ENCODE peak calls at places on chromosomes 5 and 9, in four cellular contexts. Y is H7; K is pancreas; R is naive thymus-derived CD4-positive, alpha-beta T cell. A is an unnamed sample.

GRCh38 chr5:143585970-143586369 is 182.5 kb upstream of the NR3C1 start:
- DNase-seq in K (no peak), R (no peak), Y (no peak), A (no peak)

GRCh38 chr5:107766439-107766838 is 95.7 kb upstream of the EFNA5 start:
- DNase-seq in R (no peak), Y (no peak), K (no peak), A (no peak)

GRCh38 chr5:141521244-141521781 is 32.4 kb downstream of the PCDHGC5 start:
- DNase-seq in Y (no peak), K (no peak), R (no peak), A (peak; percentile 99)

GRCh38 chr5:124912653-124913328 is 166.4 kb upstream of the ZNF608 start:
- DNase-seq in K (no peak), R (no peak), Y (no peak), A (no peak)

GRCh38 chr5:68656936-68657857 is 436.6 kb upstream of the SLC30A5 start:
- DNase-seq in K (no peak), R (no peak), Y (no peak), A (no peak)

GRCh38 chr9:126664893-126665695 is 51.4 kb downstream of the LMX1B start:
- DNase-seq in Y (peak; percentile 94), R (no peak), K (no peak), A (no peak)

GRCh38 chr5:176364765-176365662 is at the start of gene ARL10:
- DNase-seq in Y (peak; percentile 85), K (peak; percentile 38), R (peak; percentile 29), A (peak; percentile 23)

GRCh38 chr5:178642351-178642909 is 15.6 kb upstream of the CLK4 start:
- DNase-seq in K (no peak), R (no peak), Y (no peak), A (peak; percentile 94)

GRCh38 chr9:114250235-114250568 is 72.7 kb upstream of the ORM1 start:
- DNase-seq in Y (no peak), K (peak; percentile 94), R (no peak), A (peak; percentile 87)

GRCh38 chr9:72363908-72364678 is 915 bp downstream of the ZFAND5 start:
- DNase-seq in Y (peak; percentile 69), R (peak; percentile 68), K (peak; percentile 75), A (peak; percentile 50)

GRCh38 chr9:137784641-137785513 is 92.7 kb upstream of the CACNA1B start:
- DNase-seq in Y (peak; percentile 61), R (no peak), K (no peak), A (no peak)

GRCh38 chr9:87725900-87726709 is at the start of gene CTSL:
- DNase-seq in Y (peak; percentile 96), R (peak; percentile 30), K (peak; percentile 88), A (peak; percentile 70)

GRCh38 chr9:87722393-87722792 is 3.5 kb upstream of the CTSL start:
- DNase-seq in Y (no peak), R (no peak), K (no peak), A (no peak)

GRCh38 chr9:87725356-87725899 is 491 bp upstream of the CTSL start:
- DNase-seq in Y (peak; percentile 63), R (no peak), K (no peak), A (no peak)
- H3K4me3 ChIP-seq in Y (peak overlapping the region; percentile 82), R (peak overlapping the region; percentile 77), K (peak overlapping the region; percentile 68), A (peak overlapping the region; percentile 61)

GRCh38 chr5:35339006-35339405 is 108.7 kb upstream of the PRLR start:
- DNase-seq in R (no peak), Y (no peak), K (no peak), A (no peak)
- H3K4me3 ChIP-seq in R (no peak overlapping the region), Y (no peak overlapping the region), K (no peak overlapping the region), A (no peak overlapping the region)

DNA sequence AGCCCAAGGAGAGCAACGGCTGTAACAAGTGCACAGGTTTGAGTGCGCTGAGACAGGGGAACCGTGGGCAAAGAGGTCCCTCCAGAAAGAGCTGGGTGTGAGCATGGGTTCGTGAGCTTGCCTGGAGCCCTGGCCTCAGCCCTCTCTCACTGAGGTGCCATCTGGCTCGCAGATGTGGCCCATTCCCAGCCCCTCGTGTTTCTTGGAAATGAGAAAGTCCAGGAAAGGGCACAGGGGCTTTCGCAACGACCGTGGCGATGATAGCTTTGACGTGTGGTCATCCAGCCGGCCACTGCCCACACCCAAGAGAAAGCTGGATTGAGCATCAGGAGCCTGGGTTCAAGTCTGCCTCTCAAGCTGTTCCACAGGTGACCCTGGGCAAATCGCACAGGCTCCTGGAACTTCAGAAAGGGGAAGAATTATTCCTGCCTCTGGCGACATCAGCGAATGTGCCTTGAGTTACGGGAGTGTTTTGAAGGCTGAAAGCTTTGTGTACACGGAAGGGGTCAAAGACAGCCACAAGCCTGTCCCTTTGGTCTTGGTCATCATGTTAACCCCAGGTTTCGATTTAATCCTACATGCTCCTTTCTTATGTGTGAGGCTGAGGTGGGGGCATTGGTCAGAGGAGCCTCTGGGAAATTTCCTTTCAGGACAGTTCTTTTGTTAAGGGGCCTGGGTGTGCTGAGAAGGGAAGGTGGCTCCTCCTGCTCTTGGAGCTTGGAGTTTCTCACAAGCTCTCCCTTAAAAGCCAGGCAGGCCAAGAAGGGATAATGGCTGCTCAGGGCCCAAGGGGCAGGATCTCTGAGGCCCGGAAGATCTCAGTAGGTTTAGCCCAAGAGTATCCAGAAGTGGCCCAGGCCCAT is 41.6 kb upstream of the IL17B start:
- DNase-seq in K (no peak), R (no peak), Y (peak; percentile 44), A (no peak)
- H3K4me3 ChIP-seq in K (no peak overlapping the region), R (no peak overlapping the region), Y (no peak overlapping the region), A (no peak overlapping the region)

DNA sequence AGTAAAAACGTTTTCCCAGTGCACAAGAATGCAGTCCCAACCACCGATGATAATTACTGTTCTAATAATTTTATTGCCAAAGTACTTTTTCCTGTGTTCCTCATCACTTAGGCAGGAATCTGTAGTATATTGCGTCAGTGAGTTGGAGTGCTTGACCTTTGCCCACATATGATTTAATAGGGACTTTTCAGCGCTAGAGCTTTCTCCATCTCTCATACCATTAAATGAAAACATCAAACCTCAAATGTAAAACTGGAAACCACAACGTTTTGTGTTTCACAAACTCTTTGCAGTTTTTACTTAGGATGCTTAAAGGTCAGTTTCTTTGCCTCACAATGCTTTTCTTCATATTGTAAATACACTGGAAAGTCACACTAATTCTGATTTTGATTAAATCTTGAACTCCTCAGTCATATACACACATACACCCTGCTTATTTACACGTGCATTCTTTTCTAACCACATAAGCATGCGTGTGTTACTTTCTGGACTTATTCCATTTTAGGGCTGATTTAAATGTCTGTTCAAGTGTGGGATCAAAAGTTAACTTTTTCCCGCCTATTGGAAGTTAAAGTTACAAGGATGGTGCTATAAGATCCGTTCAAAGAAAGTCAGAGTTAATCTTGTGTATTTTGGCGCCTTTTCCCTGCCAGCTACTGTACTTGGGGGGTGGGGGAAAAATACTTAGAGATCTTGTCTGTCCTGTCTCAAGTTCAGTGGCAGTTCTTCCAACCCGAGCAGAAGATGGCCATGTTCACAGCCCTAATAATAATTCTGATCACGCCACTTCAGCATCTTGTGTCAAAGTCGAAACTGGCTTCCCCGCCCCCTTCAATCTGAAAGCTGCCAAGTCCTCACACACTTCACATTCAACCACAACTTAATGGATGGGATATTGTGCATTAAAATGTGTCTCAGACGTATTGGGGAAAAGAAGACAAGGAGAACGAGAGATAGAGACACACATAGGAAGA is 6.6 kb upstream of the NFIB start:
- DNase-seq in K (no peak), Y (no peak), R (no peak), A (peak; percentile 96)
- H3K4me3 ChIP-seq in K (peak overlapping the region; percentile 74), Y (peak overlapping the region; percentile 8), R (no peak overlapping the region), A (peak overlapping the region; percentile 59)

GRCh38 chr9:109886617-109887016 is 106.6 kb downstream of the PALM2AKAP2 start:
- DNase-seq in R (no peak), Y (no peak), K (no peak), A (no peak)
- H3K4me3 ChIP-seq in R (no peak overlapping the region), Y (no peak overlapping the region), K (no peak overlapping the region), A (no peak overlapping the region)

DNA sequence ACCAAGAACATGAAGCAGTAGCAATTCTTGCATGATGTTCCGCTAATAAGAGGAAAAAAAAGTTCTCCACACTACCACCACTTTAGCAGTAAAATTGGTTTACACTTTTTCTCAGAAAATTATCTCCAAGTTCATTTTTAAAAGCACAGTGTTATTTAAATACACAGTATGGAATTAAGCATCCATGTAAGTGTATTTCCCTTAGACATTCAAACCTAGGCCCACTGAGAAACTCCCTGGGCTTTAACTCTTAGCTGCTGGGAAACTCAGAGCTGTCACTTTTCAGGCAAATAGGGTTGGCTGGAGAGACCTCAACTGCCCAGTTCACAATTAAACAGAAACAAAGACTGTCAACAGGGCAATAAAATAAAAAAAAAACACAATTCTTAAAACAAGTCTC is 2.7 kb downstream of the GNAQ start:
- DNase-seq in R (no peak), Y (no peak), K (no peak), A (no peak)
- H3K4me3 ChIP-seq in R (peak overlapping the region; percentile 58), Y (no peak overlapping the region), K (peak overlapping the region; percentile 67), A (peak overlapping the region; percentile 82)

GRCh38 chr5:61306531-61307195 is 25.4 kb upstream of the ZSWIM6 start:
- DNase-seq in R (no peak), K (no peak), Y (no peak), A (peak; percentile 86)
- H3K4me3 ChIP-seq in R (no peak overlapping the region), K (no peak overlapping the region), Y (no peak overlapping the region), A (no peak overlapping the region)